ENCODE peak calls at places on chromosome 1, in five cellular contexts. D is naive thymus-derived CD4-positive, alpha-beta T cell; P is transverse colon; W is stomach; O is GM23248. T is an unnamed sample.

GRCh38 chr1:2212167-2212541 is 16.0 kb upstream of the SKI start:
- DNase-seq in D (no peak), P (peak; percentile 16), W (no peak), O (no peak), T (no peak)

GRCh38 chr1:43924516-43924915 is 9.1 kb upstream of the ARTN start:
- DNase-seq in D (no peak), P (no peak), W (no peak), O (peak; percentile 86), T (no peak)

GRCh38 chr1:29121516-29121937 is 2.2 kb downstream of the TMEM200B start:
- DNase-seq in D (no peak), P (peak; percentile 10), W (no peak), O (peak; percentile 46), T (no peak)

GRCh38 chr1:38489844-38490270 is 369.7 kb downstream of the RRAGC start:
- DNase-seq in D (peak; percentile 36), P (peak; percentile 15), W (no peak), O (peak; percentile 18), T (peak; percentile 47)

GRCh38 chr1:98221926-98222325 is 301.1 kb upstream of the DPYD start:
- DNase-seq in D (no peak), P (no peak), W (no peak), O (no peak), T (no peak)

GRCh38 chr1:176374967-176375569 is 87.9 kb upstream of the PAPPA2 start:
- DNase-seq in D (peak; percentile 24), P (peak; percentile 75), W (peak; percentile 78), O (peak; percentile 87), T (peak; percentile 26)

GRCh38 chr1:26627959-26628358 is 67.9 kb upstream of the ARID1A start:
- DNase-seq in D (no peak), P (no peak), W (no peak), O (no peak), T (no peak)

GRCh38 chr1:150650193-150650592 is 20.8 kb upstream of the ENSA start:
- DNase-seq in D (no peak), P (peak; percentile 63), W (peak; percentile 66), O (no peak), T (no peak)

GRCh38 chr1:228372183-228373003 is 34.2 kb downstream of the TRIM11 start:
- DNase-seq in D (no peak), P (peak; percentile 31), W (no peak), O (no peak), T (no peak)

GRCh38 chr1:112511897-112512296 is 3.1 kb downstream of the WNT2B start:
- DNase-seq in D (no peak), P (no peak), W (no peak), O (no peak), T (no peak)

DNA sequence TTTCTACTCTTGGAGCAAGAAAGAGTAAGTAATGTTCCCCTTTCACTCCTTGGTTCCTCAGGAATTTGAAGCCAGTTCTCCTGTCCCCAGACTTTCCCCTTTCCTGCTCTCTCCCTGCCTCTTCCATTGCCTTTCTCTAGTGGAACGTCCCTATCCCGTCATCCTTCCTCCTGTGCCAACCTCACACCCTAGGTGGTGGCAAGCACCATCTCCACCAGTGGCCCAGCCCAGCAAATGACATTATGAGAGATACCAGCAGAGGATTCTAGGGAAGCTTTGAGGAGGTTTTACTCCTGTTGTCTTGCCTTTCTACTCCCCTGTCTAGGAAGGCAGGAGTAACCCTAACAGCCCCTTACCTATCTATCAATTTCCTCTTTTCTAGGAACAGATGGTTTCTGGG is 8.1 kb upstream of the TACSTD2 start:
- DNase-seq in D (no peak), P (no peak), W (no peak), O (peak; percentile 32), T (no peak)
- H3K27ac ChIP-seq in D (no peak overlapping the region), P (peak overlapping the region; percentile 73), W (peak overlapping the region; percentile 56), O (peak overlapping the region; percentile 96), T (no peak overlapping the region)

DNA sequence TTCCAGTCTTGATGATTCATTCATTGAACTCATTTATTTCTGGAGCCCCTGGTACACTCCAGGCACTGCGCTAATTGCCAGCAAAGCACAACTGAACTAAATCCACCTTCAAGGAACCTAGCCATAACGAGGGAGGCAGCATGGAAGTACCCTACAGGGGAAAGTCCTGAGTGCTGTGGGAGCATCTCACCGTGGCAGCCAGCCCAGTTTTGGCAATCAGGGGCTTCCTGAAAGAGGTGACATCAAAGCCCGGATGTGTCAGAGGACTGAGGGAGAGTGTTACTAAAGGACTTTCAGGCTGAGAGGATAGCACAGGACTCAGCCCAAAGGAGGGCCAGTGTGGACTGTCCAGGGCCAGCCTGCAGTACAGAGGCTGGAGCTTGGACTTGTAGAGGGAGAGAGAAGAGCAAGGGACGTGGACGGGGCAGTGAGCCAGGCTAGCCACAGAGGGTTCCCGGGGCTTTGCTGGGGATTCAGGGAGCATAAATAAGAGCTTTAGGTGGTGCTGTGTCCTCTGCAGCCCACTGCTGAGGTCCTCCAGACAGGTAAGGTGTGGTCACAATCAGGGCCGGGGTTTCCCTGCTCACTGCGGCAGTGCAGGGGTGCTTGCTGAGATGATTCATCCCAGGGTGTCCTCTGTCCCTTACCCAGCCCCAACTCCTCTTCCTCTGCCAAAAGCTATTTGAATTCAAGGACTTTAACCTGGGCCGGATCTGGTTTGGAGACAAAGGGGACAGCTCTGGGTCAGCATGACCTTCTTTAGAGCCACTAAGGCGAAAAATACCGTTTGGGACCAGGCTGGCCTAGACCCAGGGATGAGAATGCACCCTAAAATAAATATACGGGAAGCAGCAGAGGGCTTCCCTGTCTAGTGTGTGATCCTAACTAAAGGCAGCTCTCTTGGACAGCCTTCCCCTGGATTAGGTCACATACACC is 128.3 kb downstream of the EDEM3 start:
- DNase-seq in D (no peak), P (peak; percentile 21), W (no peak), O (no peak), T (no peak)
- H3K27ac ChIP-seq in D (no peak overlapping the region), P (peak overlapping the region; percentile 27), W (peak overlapping the region; percentile 30), O (no peak overlapping the region), T (no peak overlapping the region)

GRCh38 chr1:93629101-93630059 is 52.3 kb downstream of the BCAR3 start:
- DNase-seq in D (peak; percentile 63), P (peak; percentile 30), W (no peak), O (peak; percentile 86), T (no peak)

GRCh38 chr1:93628682-93629081 is 53.0 kb downstream of the BCAR3 start:
- DNase-seq in D (no peak), P (no peak), W (no peak), O (peak; percentile 63), T (no peak)

GRCh38 chr1:93630168-93630567 is 51.5 kb downstream of the BCAR3 start:
- DNase-seq in D (no peak), P (no peak), W (no peak), O (no peak), T (no peak)

GRCh38 chr1:93633313-93633712 is 48.3 kb downstream of the BCAR3 start:
- DNase-seq in D (no peak), P (no peak), W (no peak), O (no peak), T (no peak)

GRCh38 chr1:93631626-93632365 is 49.8 kb downstream of the BCAR3 start:
- DNase-seq in D (no peak), P (no peak), W (no peak), O (no peak), T (no peak)
- H3K27ac ChIP-seq in D (no peak overlapping the region), P (no peak overlapping the region), W (no peak overlapping the region), O (peak overlapping the region; percentile 63), T (no peak overlapping the region)

GRCh38 chr1:108199231-108199657 is 899 bp downstream of the SLC25A24 start:
- DNase-seq in D (no peak), P (peak; percentile 28), W (no peak), O (peak; percentile 62), T (no peak)
- H3K27ac ChIP-seq in D (peak overlapping the region; percentile 65), P (peak overlapping the region; percentile 97), W (peak overlapping the region; percentile 94), O (peak overlapping the region; percentile 77), T (no peak overlapping the region)

DNA sequence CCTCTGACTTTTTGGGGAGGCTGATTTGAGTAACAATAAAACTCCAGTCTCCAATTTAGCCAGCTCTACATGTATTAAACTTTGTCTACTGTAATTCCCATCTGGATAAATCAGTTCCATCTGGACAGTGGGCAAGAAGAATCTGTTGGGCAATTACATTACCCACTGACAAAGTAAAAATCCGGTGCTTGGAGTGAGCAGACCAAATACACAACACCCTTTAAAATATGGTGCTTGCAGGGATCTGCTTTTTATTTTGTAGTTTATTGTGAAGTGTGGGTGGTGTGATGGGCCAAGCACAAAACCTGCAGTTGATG is 8.9 kb upstream of the CD55 start:
- DNase-seq in D (no peak), P (no peak), W (no peak), O (peak; percentile 45), T (no peak)
- H3K27ac ChIP-seq in D (no peak overlapping the region), P (no peak overlapping the region), W (no peak overlapping the region), O (no peak overlapping the region), T (no peak overlapping the region)

DNA sequence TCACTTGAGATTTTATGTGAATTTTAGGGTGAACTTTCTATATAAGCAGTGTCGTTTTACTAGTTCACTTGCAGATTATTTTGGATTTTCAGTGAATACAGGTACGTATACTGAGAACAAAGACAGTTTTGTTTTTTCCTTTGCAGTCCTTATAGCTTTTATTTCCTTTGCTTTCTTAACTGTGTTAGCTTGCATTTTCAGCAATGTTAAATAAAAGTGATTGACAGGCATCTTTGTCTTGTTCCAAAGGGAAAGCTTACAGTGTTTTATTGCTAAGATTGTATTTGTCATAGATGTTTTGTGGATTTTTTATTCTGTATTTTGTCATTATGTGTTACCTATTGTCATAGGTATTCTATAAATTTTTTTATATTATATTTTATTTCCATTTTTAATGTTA is 53.3 kb upstream of the FASLG start:
- DNase-seq in D (no peak), P (no peak), W (no peak), O (no peak), T (no peak)
- H3K27ac ChIP-seq in D (no peak overlapping the region), P (no peak overlapping the region), W (no peak overlapping the region), O (no peak overlapping the region), T (no peak overlapping the region)

T was measured in caudate nucleus.